ENCODE peak calls at places on chromosomes 4 and X, in five cellular contexts. One of them, this sample, is unnamed.
A peak's percentile ranks its signal among the peaks of the same experiment; 100 is the strongest.

GRCh38 chrX:21004835-21005234 is 369.4 kb upstream of the CNKSR2 start:
- DNase-seq in iPS-NIHi11: no peak
- DNase-seq in heart right ventricle: no peak
- DNase-seq in caudate nucleus: no peak
- DNase-seq in activated T-cell treated with anti-CD3 and anti-CD28 coated beads, Interleukin-2, amount 50 U/mL, for 1 hour: no peak
- DNase-seq in this sample: no peak

GRCh38 chr4:43242611-43243010 is 350.1 kb downstream of the GRXCR1 start:
- DNase-seq in iPS-NIHi11: no peak
- DNase-seq in heart right ventricle: no peak
- DNase-seq in caudate nucleus: no peak
- DNase-seq in activated T-cell treated with anti-CD3 and anti-CD28 coated beads, Interleukin-2, amount 50 U/mL, for 1 hour: no peak
- DNase-seq in this sample: no peak

GRCh38 chr4:156779774-156780173 is 191.8 kb downstream of the PDGFC start:
- DNase-seq in activated T-cell treated with anti-CD3 and anti-CD28 coated beads, Interleukin-2, amount 50 U/mL, for 1 hour: no peak
- DNase-seq in heart right ventricle: no peak
- DNase-seq in caudate nucleus: no peak
- DNase-seq in iPS-NIHi11: no peak
- DNase-seq in this sample: no peak

GRCh38 chr4:40918330-40918729 is 168.6 kb downstream of the NSUN7 start:
- DNase-seq in heart right ventricle: peak; percentile 69
- DNase-seq in iPS-NIHi11: no peak
- DNase-seq in caudate nucleus: no peak
- DNase-seq in activated T-cell treated with anti-CD3 and anti-CD28 coated beads, Interleukin-2, amount 50 U/mL, for 1 hour: no peak
- DNase-seq in this sample: peak; percentile 74

GRCh38 chr4:169013396-169013795 is 3.3 kb upstream of the CBR4 start:
- DNase-seq in heart right ventricle: no peak
- DNase-seq in caudate nucleus: no peak
- DNase-seq in activated T-cell treated with anti-CD3 and anti-CD28 coated beads, Interleukin-2, amount 50 U/mL, for 1 hour: no peak
- DNase-seq in iPS-NIHi11: no peak
- DNase-seq in this sample: no peak

GRCh38 chr4:172734555-172734954 is 434.1 kb upstream of the GALNT7 start:
- DNase-seq in iPS-NIHi11: no peak
- DNase-seq in caudate nucleus: no peak
- DNase-seq in activated T-cell treated with anti-CD3 and anti-CD28 coated beads, Interleukin-2, amount 50 U/mL, for 1 hour: no peak
- DNase-seq in heart right ventricle: no peak
- DNase-seq in this sample: no peak

GRCh38 chrX:3638280-3638873 is 75.1 kb downstream of the PRKX start:
- DNase-seq in heart right ventricle: peak; percentile 11
- DNase-seq in iPS-NIHi11: peak; percentile 53
- DNase-seq in caudate nucleus: peak; percentile 15
- DNase-seq in activated T-cell treated with anti-CD3 and anti-CD28 coated beads, Interleukin-2, amount 50 U/mL, for 1 hour: peak; percentile 39
- DNase-seq in this sample: peak; percentile 19

GRCh38 chr4:8506006-8506372 is 65.4 kb downstream of the TRMT44 start:
- DNase-seq in activated T-cell treated with anti-CD3 and anti-CD28 coated beads, Interleukin-2, amount 50 U/mL, for 1 hour: no peak
- DNase-seq in iPS-NIHi11: no peak
- DNase-seq in heart right ventricle: no peak
- DNase-seq in caudate nucleus: no peak
- DNase-seq in this sample: no peak

GRCh38 chr4:136637071-136637777 is 895.1 kb downstream of the PCDH18 start:
- DNase-seq in caudate nucleus: no peak
- DNase-seq in activated T-cell treated with anti-CD3 and anti-CD28 coated beads, Interleukin-2, amount 50 U/mL, for 1 hour: no peak
- DNase-seq in heart right ventricle: no peak
- DNase-seq in iPS-NIHi11: peak; percentile 44
- DNase-seq in this sample: no peak

GRCh38 chr4:185256444-185256843 is 47.0 kb downstream of the SNX25 start:
- DNase-seq in activated T-cell treated with anti-CD3 and anti-CD28 coated beads, Interleukin-2, amount 50 U/mL, for 1 hour: no peak
- DNase-seq in heart right ventricle: no peak
- DNase-seq in iPS-NIHi11: no peak
- DNase-seq in caudate nucleus: no peak
- DNase-seq in this sample: no peak

GRCh38 chrX:78327370-78328048 is at the start of gene CYSLTR1:
- DNase-seq in heart right ventricle: peak; percentile 11
- DNase-seq in caudate nucleus: no peak
- DNase-seq in iPS-NIHi11: no peak
- DNase-seq in activated T-cell treated with anti-CD3 and anti-CD28 coated beads, Interleukin-2, amount 50 U/mL, for 1 hour: no peak
- DNase-seq in this sample: no peak

GRCh38 chr4:169492436-169493163 is 119.8 kb downstream of the NEK1 start:
- DNase-seq in iPS-NIHi11: peak; percentile 64
- DNase-seq in caudate nucleus: no peak
- DNase-seq in heart right ventricle: no peak
- DNase-seq in activated T-cell treated with anti-CD3 and anti-CD28 coated beads, Interleukin-2, amount 50 U/mL, for 1 hour: no peak
- DNase-seq in this sample: no peak

GRCh38 chr4:108830509-108831244 is 67.8 kb upstream of the ETNPPL start:
- DNase-seq in heart right ventricle: peak; percentile 81
- DNase-seq in activated T-cell treated with anti-CD3 and anti-CD28 coated beads, Interleukin-2, amount 50 U/mL, for 1 hour: no peak
- DNase-seq in caudate nucleus: no peak
- DNase-seq in iPS-NIHi11: no peak
- DNase-seq in this sample: peak; percentile 14

GRCh38 chrX:130170752-130171445 is 863 bp upstream of the RAB33A start:
- DNase-seq in heart right ventricle: peak; percentile 24
- DNase-seq in caudate nucleus: peak; percentile 90
- DNase-seq in iPS-NIHi11: peak; percentile 79
- DNase-seq in activated T-cell treated with anti-CD3 and anti-CD28 coated beads, Interleukin-2, amount 50 U/mL, for 1 hour: peak; percentile 65
- DNase-seq in this sample: peak; percentile 27

GRCh38 chr4:114694770-114695169 is 96.2 kb downstream of the UGT8 start:
- DNase-seq in iPS-NIHi11: peak; percentile 11
- DNase-seq in caudate nucleus: no peak
- DNase-seq in heart right ventricle: no peak
- DNase-seq in activated T-cell treated with anti-CD3 and anti-CD28 coated beads, Interleukin-2, amount 50 U/mL, for 1 hour: no peak
- DNase-seq in this sample: no peak

GRCh38 chr4:176959980-176960379 is 167.3 kb upstream of the VEGFC start:
- DNase-seq in iPS-NIHi11: no peak
- DNase-seq in caudate nucleus: no peak
- DNase-seq in heart right ventricle: no peak
- DNase-seq in activated T-cell treated with anti-CD3 and anti-CD28 coated beads, Interleukin-2, amount 50 U/mL, for 1 hour: no peak
- DNase-seq in this sample: no peak

GRCh38 chr4:61149278-61149677 is 50.8 kb upstream of the ADGRL3 start:
- DNase-seq in iPS-NIHi11: no peak
- DNase-seq in caudate nucleus: no peak
- DNase-seq in heart right ventricle: no peak
- DNase-seq in activated T-cell treated with anti-CD3 and anti-CD28 coated beads, Interleukin-2, amount 50 U/mL, for 1 hour: no peak
- DNase-seq in this sample: no peak

GRCh38 chrX:18410038-18410437 is 15.4 kb upstream of the CDKL5 start:
- DNase-seq in iPS-NIHi11: no peak
- DNase-seq in heart right ventricle: no peak
- DNase-seq in activated T-cell treated with anti-CD3 and anti-CD28 coated beads, Interleukin-2, amount 50 U/mL, for 1 hour: no peak
- DNase-seq in caudate nucleus: no peak
- DNase-seq in this sample: no peak

GRCh38 chr4:39255916-39256315 is 73.6 kb downstream of the WDR19 start:
- DNase-seq in iPS-NIHi11: no peak
- DNase-seq in caudate nucleus: no peak
- DNase-seq in activated T-cell treated with anti-CD3 and anti-CD28 coated beads, Interleukin-2, amount 50 U/mL, for 1 hour: no peak
- DNase-seq in heart right ventricle: no peak
- DNase-seq in this sample: no peak

GRCh38 chrX:96424007-96424406 is 260.6 kb upstream of the DIAPH2 start:
- DNase-seq in activated T-cell treated with anti-CD3 and anti-CD28 coated beads, Interleukin-2, amount 50 U/mL, for 1 hour: no peak
- DNase-seq in iPS-NIHi11: no peak
- DNase-seq in caudate nucleus: no peak
- DNase-seq in heart right ventricle: no peak
- DNase-seq in this sample: no peak

GRCh38 chr4:157143365-157143764 is 67.4 kb downstream of the GLRB start:
- DNase-seq in heart right ventricle: no peak
- DNase-seq in iPS-NIHi11: no peak
- DNase-seq in caudate nucleus: no peak
- DNase-seq in activated T-cell treated with anti-CD3 and anti-CD28 coated beads, Interleukin-2, amount 50 U/mL, for 1 hour: no peak
- DNase-seq in this sample: no peak

GRCh38 chrX:23317799-23318724 is 16.6 kb upstream of the PTCHD1 start:
- DNase-seq in caudate nucleus: no peak
- DNase-seq in iPS-NIHi11: peak; percentile 61
- DNase-seq in heart right ventricle: no peak
- DNase-seq in activated T-cell treated with anti-CD3 and anti-CD28 coated beads, Interleukin-2, amount 50 U/mL, for 1 hour: peak; percentile 25
- DNase-seq in this sample: no peak

GRCh38 chr4:3770323-3771166 is 4.4 kb downstream of the ADRA2C start:
- DNase-seq in activated T-cell treated with anti-CD3 and anti-CD28 coated beads, Interleukin-2, amount 50 U/mL, for 1 hour: no peak
- DNase-seq in iPS-NIHi11: no peak
- DNase-seq in heart right ventricle: no peak
- DNase-seq in caudate nucleus: no peak
- DNase-seq in this sample: no peak

GRCh38 chr4:183840311-183840710 is 64.8 kb upstream of the STOX2 start:
- DNase-seq in iPS-NIHi11: peak; percentile 72
- DNase-seq in heart right ventricle: peak; percentile 84
- DNase-seq in caudate nucleus: peak; percentile 84
- DNase-seq in activated T-cell treated with anti-CD3 and anti-CD28 coated beads, Interleukin-2, amount 50 U/mL, for 1 hour: peak; percentile 60
- DNase-seq in this sample: peak; percentile 75

GRCh38 chrX:41085883-41086626 is 810 bp downstream of the USP9X start:
- DNase-seq in heart right ventricle: peak; percentile 58
- DNase-seq in iPS-NIHi11: peak; percentile 30
- DNase-seq in caudate nucleus: peak; percentile 50
- DNase-seq in activated T-cell treated with anti-CD3 and anti-CD28 coated beads, Interleukin-2, amount 50 U/mL, for 1 hour: peak; percentile 59
- DNase-seq in this sample: peak; percentile 69

GRCh38 chr4:126361287-126361686 is 1046.5 kb downstream of the FAT4 start:
- DNase-seq in caudate nucleus: no peak
- DNase-seq in iPS-NIHi11: no peak
- DNase-seq in heart right ventricle: no peak
- DNase-seq in activated T-cell treated with anti-CD3 and anti-CD28 coated beads, Interleukin-2, amount 50 U/mL, for 1 hour: no peak
- DNase-seq in this sample: no peak

GRCh38 chrX:16788477-16788876 is 2.2 kb downstream of the TXLNG start:
- DNase-seq in caudate nucleus: no peak
- DNase-seq in activated T-cell treated with anti-CD3 and anti-CD28 coated beads, Interleukin-2, amount 50 U/mL, for 1 hour: no peak
- DNase-seq in iPS-NIHi11: no peak
- DNase-seq in heart right ventricle: no peak
- DNase-seq in this sample: peak; percentile 41

GRCh38 chr4:141329174-141329569 is 108.5 kb downstream of the ZNF330 start:
- DNase-seq in caudate nucleus: no peak
- DNase-seq in activated T-cell treated with anti-CD3 and anti-CD28 coated beads, Interleukin-2, amount 50 U/mL, for 1 hour: no peak
- DNase-seq in iPS-NIHi11: no peak
- DNase-seq in heart right ventricle: no peak
- DNase-seq in this sample: no peak